ENCODE peak calls at places on chromosomes 12 and 14, in ten cellular contexts. O is H4; E is C1 segment of cervical spinal cord; R is HEK293T; D is activated CD4-positive, alpha-beta T cell treated with anti-CD3 and anti-CD28 coated beads, Interleukin-2, amount 50 U/mL, for 4 hours; L is NCI-H1105 treated with DMSO at 0.1 percent for 48 hours; A is BJ; S is AG20443; K is fibroblast of mammary gland; Q is cerebellar nuclear complex. H is an unnamed sample.

GRCh38 chr14:36661506-36662257 is at the start of gene PAX9:
- DNase-seq in O (peak; percentile 90), E (no peak), R (peak; percentile 94), D (no peak), L (peak; percentile 93), A (peak; percentile 8), S (peak; percentile 96), K (peak; percentile 66), Q (no peak), H (peak; percentile 97)

GRCh38 chr12:32454075-32454474 is 54.7 kb downstream of the FGD4 start:
- DNase-seq in O (peak; percentile 39), E (no peak), R (no peak), D (no peak), L (no peak), A (no peak), S (peak; percentile 58), K (peak; percentile 74), Q (no peak), H (no peak)

GRCh38 chr12:117097159-117097558 is 2.1 kb downstream of the TESC start:
- DNase-seq in O (no peak), E (no peak), R (no peak), D (no peak), L (no peak), A (no peak), S (no peak), K (no peak), Q (no peak), H (peak; percentile 80)

GRCh38 chr12:87196329-87196728 is 832.9 kb downstream of the C12orf50 start:
- DNase-seq in O (no peak), E (no peak), R (no peak), D (no peak), L (no peak), A (no peak), S (no peak), K (peak; percentile 1), Q (no peak), H (no peak)

GRCh38 chr12:31008241-31008711 is 65.4 kb upstream of the DDX11 start:
- DNase-seq in O (no peak), E (no peak), R (no peak), D (no peak), L (no peak), A (no peak), S (no peak), K (no peak), Q (no peak), H (no peak)

GRCh38 chr12:93032748-93033147 is 103.7 kb upstream of the EEA1 start:
- DNase-seq in O (no peak), E (no peak), R (no peak), D (no peak), L (no peak), A (no peak), S (no peak), K (no peak), Q (no peak), H (peak; percentile 63)

GRCh38 chr12:79566452-79566851 is 124.3 kb downstream of the PAWR start:
- DNase-seq in O (peak; percentile 17), E (no peak), R (no peak), D (no peak), L (no peak), A (no peak), S (no peak), K (no peak), Q (no peak), H (peak; percentile 68)

GRCh38 chr12:56020437-56021189 is at the start of gene IKZF4:
- DNase-seq in O (no peak), E (peak; percentile 28), R (no peak), D (no peak), L (no peak), A (no peak), S (no peak), K (no peak), Q (no peak), H (no peak)

GRCh38 chr12:108689314-108690190 is 41.8 kb downstream of the CORO1C start:
- DNase-seq in O (peak; percentile 30), E (peak; percentile 20), R (no peak), D (no peak), L (no peak), A (no peak), S (no peak), K (peak; percentile 47), Q (no peak), H (peak; percentile 79)

GRCh38 chr12:71426648-71427047 is 12.9 kb upstream of the LGR5 start:
- DNase-seq in O (peak; percentile 47), E (no peak), R (no peak), D (no peak), L (no peak), A (no peak), S (no peak), K (no peak), Q (no peak), H (no peak)

GRCh38 chr12:50258167-50258551 is 25.2 kb downstream of the LIMA1 start:
- DNase-seq in O (no peak), E (no peak), R (no peak), D (no peak), L (no peak), A (no peak), S (no peak), K (no peak), Q (no peak), H (no peak)

GRCh38 chr12:124474709-124475108 is 92.7 kb downstream of the NCOR2 start:
- DNase-seq in O (no peak), E (peak; percentile 86), R (no peak), D (no peak), L (no peak), A (no peak), S (no peak), K (no peak), Q (no peak), H (no peak)

GRCh38 chr14:101521306-101521935 is 39.9 kb upstream of the DIO3 start:
- DNase-seq in O (no peak), E (peak; percentile 59), R (no peak), D (no peak), L (no peak), A (no peak), S (no peak), K (no peak), Q (no peak), H (no peak)

GRCh38 chr12:89156324-89156723 is 196.0 kb downstream of the DUSP6 start:
- DNase-seq in O (no peak), E (no peak), R (no peak), D (no peak), L (no peak), A (no peak), S (no peak), K (no peak), Q (no peak), H (no peak)

GRCh38 chr12:75665216-75665615 is 153.8 kb upstream of the KRR1 start:
- DNase-seq in O (peak; percentile 63), E (no peak), R (no peak), D (no peak), L (no peak), A (peak; percentile 37), S (no peak), K (no peak), Q (no peak), H (no peak)

GRCh38 chr12:26803552-26803951 is 29.4 kb downstream of the ITPR2 start:
- DNase-seq in O (peak; percentile 48), E (no peak), R (no peak), D (no peak), L (no peak), A (no peak), S (peak; percentile 57), K (peak; percentile 37), Q (no peak), H (peak; percentile 41)

GRCh38 chr12:12121022-12121421 is 50.3 kb downstream of the BCL2L14 start:
- DNase-seq in O (no peak), E (no peak), R (no peak), D (no peak), L (no peak), A (no peak), S (no peak), K (no peak), Q (no peak), H (no peak)

GRCh38 chr14:76257842-76258397 is 106.2 kb downstream of the GPATCH2L start:
- DNase-seq in O (no peak), E (no peak), R (no peak), D (no peak), L (no peak), A (no peak), S (no peak), K (peak; percentile 11), Q (no peak), H (no peak)

GRCh38 chr14:55388160-55388559 is 23.5 kb downstream of the ATG14 start:
- DNase-seq in O (no peak), E (no peak), R (no peak), D (no peak), L (no peak), A (peak; percentile 50), S (no peak), K (peak; percentile 91), Q (no peak), H (no peak)

GRCh38 chr14:50410921-50411320 is 14.2 kb upstream of the CDKL1 start:
- DNase-seq in O (peak; percentile 50), E (no peak), R (no peak), D (no peak), L (no peak), A (peak; percentile 73), S (peak; percentile 54), K (peak; percentile 80), Q (no peak), H (no peak)

GRCh38 chr14:101715209-101716076 is 46.1 kb upstream of the PPP2R5C start:
- DNase-seq in O (no peak), E (no peak), R (no peak), D (no peak), L (no peak), A (no peak), S (no peak), K (no peak), Q (no peak), H (no peak)

GRCh38 chr14:76920572-76921175 is 94.5 kb downstream of the LRRC74A start:
- DNase-seq in O (no peak), E (no peak), R (no peak), D (no peak), L (peak; percentile 86), A (no peak), S (peak; percentile 21), K (peak; percentile 31), Q (no peak), H (peak; percentile 78)

GRCh38 chr12:58425481-58426392 is 484.4 kb downstream of the ATP23 start:
- DNase-seq in O (peak; percentile 89), E (no peak), R (no peak), D (no peak), L (no peak), A (peak; percentile 89), S (peak; percentile 77), K (peak; percentile 97), Q (no peak), H (peak; percentile 93)

GRCh38 chr12:124403273-124403672 is 108.4 kb downstream of the RFLNA start:
- DNase-seq in O (no peak), E (no peak), R (no peak), D (no peak), L (no peak), A (no peak), S (no peak), K (no peak), Q (no peak), H (no peak)

GRCh38 chr14:105084741-105085571 is 19.7 kb upstream of the GPR132 start:
- DNase-seq in O (no peak), E (no peak), R (no peak), D (no peak), L (no peak), A (no peak), S (no peak), K (no peak), Q (no peak), H (no peak)

GRCh38 chr12:93029091-93029490 is 100.0 kb upstream of the EEA1 start:
- DNase-seq in O (no peak), E (no peak), R (no peak), D (no peak), L (no peak), A (no peak), S (no peak), K (no peak), Q (no peak), H (no peak)

GRCh38 chr14:68994056-68994455 is 15.0 kb upstream of the ACTN1 start:
- DNase-seq in O (no peak), E (no peak), R (no peak), D (no peak), L (no peak), A (no peak), S (no peak), K (no peak), Q (no peak), H (no peak)

GRCh38 chr12:52763991-52764390 is 13.2 kb downstream of the KRT76 start:
- DNase-seq in O (no peak), E (no peak), R (no peak), D (no peak), L (no peak), A (no peak), S (no peak), K (no peak), Q (no peak), H (no peak)